ENCODE peak calls at places on chromosomes 4 and X, in ten cellular contexts. One of them, this sample, is unnamed.
A peak's percentile ranks its signal among the peaks of the same experiment; 100 is the strongest.

GRCh38 chrX:31298881-31299280 is 227.0 kb upstream of the FTHL17 start:
- DNase-seq in mammary epithelial cell: no peak
- DNase-seq in CD8-positive, alpha-beta T cell: no peak
- DNase-seq in aorta: no peak
- DNase-seq in K562: no peak
- DNase-seq in iPS DF 6.9: no peak
- DNase-seq in heart right ventricle: no peak
- DNase-seq in naive thymus-derived CD4-positive, alpha-beta T cell: no peak
- DNase-seq in small intestine: no peak
- DNase-seq in lower lobe of right lung: no peak
- DNase-seq in this sample: no peak

GRCh38 chrX:150544222-150544787 is 24.1 kb upstream of the MTM1 start:
- DNase-seq in CD8-positive, alpha-beta T cell: no peak
- DNase-seq in aorta: no peak
- DNase-seq in iPS DF 6.9: no peak
- DNase-seq in lower lobe of right lung: no peak
- DNase-seq in mammary epithelial cell: peak; percentile 3
- DNase-seq in small intestine: peak; percentile 13
- DNase-seq in naive thymus-derived CD4-positive, alpha-beta T cell: no peak
- DNase-seq in heart right ventricle: no peak
- DNase-seq in K562: no peak
- DNase-seq in this sample: no peak

GRCh38 chrX:118978451-118978850 is 4.0 kb downstream of the LONRF3 start:
- DNase-seq in small intestine: no peak
- DNase-seq in naive thymus-derived CD4-positive, alpha-beta T cell: no peak
- DNase-seq in mammary epithelial cell: no peak
- DNase-seq in K562: no peak
- DNase-seq in iPS DF 6.9: no peak
- DNase-seq in aorta: no peak
- DNase-seq in heart right ventricle: no peak
- DNase-seq in lower lobe of right lung: no peak
- DNase-seq in CD8-positive, alpha-beta T cell: no peak
- DNase-seq in this sample: no peak

GRCh38 chr4:34323549-34324325 is 1920.6 kb downstream of the ARAP2 start:
- DNase-seq in lower lobe of right lung: no peak
- DNase-seq in naive thymus-derived CD4-positive, alpha-beta T cell: no peak
- DNase-seq in small intestine: no peak
- DNase-seq in K562: no peak
- DNase-seq in mammary epithelial cell: no peak
- DNase-seq in heart right ventricle: no peak
- DNase-seq in CD8-positive, alpha-beta T cell: no peak
- DNase-seq in iPS DF 6.9: no peak
- DNase-seq in aorta: no peak
- DNase-seq in this sample: no peak

GRCh38 chr4:139242511-139243051 is 37.4 kb downstream of the MGARP start:
- DNase-seq in mammary epithelial cell: peak; percentile 94
- DNase-seq in CD8-positive, alpha-beta T cell: no peak
- DNase-seq in K562: no peak
- DNase-seq in naive thymus-derived CD4-positive, alpha-beta T cell: no peak
- DNase-seq in small intestine: no peak
- DNase-seq in lower lobe of right lung: no peak
- DNase-seq in heart right ventricle: no peak
- DNase-seq in aorta: no peak
- DNase-seq in iPS DF 6.9: no peak
- DNase-seq in this sample: no peak

GRCh38 chr4:140645614-140646412 is 77.1 kb upstream of the UCP1 start:
- DNase-seq in aorta: no peak
- DNase-seq in CD8-positive, alpha-beta T cell: no peak
- DNase-seq in heart right ventricle: no peak
- DNase-seq in iPS DF 6.9: no peak
- DNase-seq in naive thymus-derived CD4-positive, alpha-beta T cell: no peak
- DNase-seq in mammary epithelial cell: no peak
- DNase-seq in small intestine: no peak
- DNase-seq in K562: no peak
- DNase-seq in lower lobe of right lung: no peak
- DNase-seq in this sample: no peak

GRCh38 chr4:36249605-36250004 is 5.3 kb upstream of the ARAP2 start:
- DNase-seq in aorta: no peak
- DNase-seq in CD8-positive, alpha-beta T cell: no peak
- DNase-seq in K562: no peak
- DNase-seq in mammary epithelial cell: no peak
- DNase-seq in heart right ventricle: no peak
- DNase-seq in small intestine: peak; percentile 77
- DNase-seq in naive thymus-derived CD4-positive, alpha-beta T cell: no peak
- DNase-seq in iPS DF 6.9: no peak
- DNase-seq in lower lobe of right lung: no peak
- DNase-seq in this sample: no peak

GRCh38 chr4:82918091-82918490 is 17.6 kb downstream of the THAP9 start:
- DNase-seq in mammary epithelial cell: no peak
- DNase-seq in K562: no peak
- DNase-seq in aorta: no peak
- DNase-seq in CD8-positive, alpha-beta T cell: no peak
- DNase-seq in iPS DF 6.9: no peak
- DNase-seq in naive thymus-derived CD4-positive, alpha-beta T cell: no peak
- DNase-seq in heart right ventricle: no peak
- DNase-seq in lower lobe of right lung: no peak
- DNase-seq in small intestine: no peak
- DNase-seq in this sample: no peak

GRCh38 chr4:108940086-108941033 is 177.5 kb upstream of the ETNPPL start:
- DNase-seq in mammary epithelial cell: peak; percentile 79
- DNase-seq in aorta: no peak
- DNase-seq in iPS DF 6.9: no peak
- DNase-seq in K562: no peak
- DNase-seq in lower lobe of right lung: no peak
- DNase-seq in small intestine: no peak
- DNase-seq in heart right ventricle: no peak
- DNase-seq in CD8-positive, alpha-beta T cell: no peak
- DNase-seq in naive thymus-derived CD4-positive, alpha-beta T cell: no peak
- DNase-seq in this sample: no peak

GRCh38 chr4:54082168-54082567 is 17.8 kb upstream of the CHIC2 start:
- DNase-seq in K562: no peak
- DNase-seq in lower lobe of right lung: no peak
- DNase-seq in mammary epithelial cell: peak; percentile 97
- DNase-seq in heart right ventricle: no peak
- DNase-seq in small intestine: peak; percentile 37
- DNase-seq in iPS DF 6.9: no peak
- DNase-seq in CD8-positive, alpha-beta T cell: no peak
- DNase-seq in aorta: no peak
- DNase-seq in naive thymus-derived CD4-positive, alpha-beta T cell: no peak
- DNase-seq in this sample: no peak

GRCh38 chr4:141081921-141082381 is 51.3 kb downstream of the RNF150 start:
- DNase-seq in K562: no peak
- DNase-seq in aorta: no peak
- DNase-seq in naive thymus-derived CD4-positive, alpha-beta T cell: no peak
- DNase-seq in heart right ventricle: no peak
- DNase-seq in CD8-positive, alpha-beta T cell: no peak
- DNase-seq in small intestine: no peak
- DNase-seq in iPS DF 6.9: no peak
- DNase-seq in lower lobe of right lung: no peak
- DNase-seq in mammary epithelial cell: no peak
- DNase-seq in this sample: no peak

GRCh38 chr4:105092356-105092755 is 54.3 kb upstream of the TET2 start:
- DNase-seq in heart right ventricle: no peak
- DNase-seq in K562: no peak
- DNase-seq in naive thymus-derived CD4-positive, alpha-beta T cell: no peak
- DNase-seq in CD8-positive, alpha-beta T cell: no peak
- DNase-seq in small intestine: peak; percentile 15
- DNase-seq in lower lobe of right lung: no peak
- DNase-seq in mammary epithelial cell: peak; percentile 81
- DNase-seq in iPS DF 6.9: no peak
- DNase-seq in aorta: no peak
- DNase-seq in this sample: no peak

GRCh38 chr4:169439244-169439643 is 168.5 kb upstream of the SH3RF1 start:
- DNase-seq in naive thymus-derived CD4-positive, alpha-beta T cell: no peak
- DNase-seq in mammary epithelial cell: no peak
- DNase-seq in CD8-positive, alpha-beta T cell: no peak
- DNase-seq in heart right ventricle: no peak
- DNase-seq in lower lobe of right lung: no peak
- DNase-seq in iPS DF 6.9: no peak
- DNase-seq in small intestine: peak; percentile 14
- DNase-seq in aorta: no peak
- DNase-seq in K562: no peak
- DNase-seq in this sample: no peak

GRCh38 chr4:169437299-169438047 is 166.7 kb upstream of the SH3RF1 start:
- DNase-seq in CD8-positive, alpha-beta T cell: no peak
- DNase-seq in mammary epithelial cell: no peak
- DNase-seq in lower lobe of right lung: no peak
- DNase-seq in iPS DF 6.9: no peak
- DNase-seq in aorta: no peak
- DNase-seq in naive thymus-derived CD4-positive, alpha-beta T cell: no peak
- DNase-seq in small intestine: no peak
- DNase-seq in K562: no peak
- DNase-seq in heart right ventricle: no peak
- DNase-seq in this sample: no peak

GRCh38 chr4:169438057-169438480 is 167.3 kb upstream of the SH3RF1 start:
- DNase-seq in lower lobe of right lung: no peak
- DNase-seq in aorta: no peak
- DNase-seq in heart right ventricle: no peak
- DNase-seq in small intestine: peak; percentile 70
- DNase-seq in naive thymus-derived CD4-positive, alpha-beta T cell: no peak
- DNase-seq in CD8-positive, alpha-beta T cell: no peak
- DNase-seq in K562: no peak
- DNase-seq in mammary epithelial cell: no peak
- DNase-seq in iPS DF 6.9: no peak
- DNase-seq in this sample: no peak

GRCh38 chr4:169440446-169440845 is 169.7 kb upstream of the SH3RF1 start:
- DNase-seq in heart right ventricle: no peak
- DNase-seq in small intestine: no peak
- DNase-seq in mammary epithelial cell: no peak
- DNase-seq in CD8-positive, alpha-beta T cell: no peak
- DNase-seq in K562: no peak
- DNase-seq in aorta: no peak
- DNase-seq in naive thymus-derived CD4-positive, alpha-beta T cell: no peak
- DNase-seq in iPS DF 6.9: no peak
- DNase-seq in lower lobe of right lung: no peak
- DNase-seq in this sample: no peak

DNA sequence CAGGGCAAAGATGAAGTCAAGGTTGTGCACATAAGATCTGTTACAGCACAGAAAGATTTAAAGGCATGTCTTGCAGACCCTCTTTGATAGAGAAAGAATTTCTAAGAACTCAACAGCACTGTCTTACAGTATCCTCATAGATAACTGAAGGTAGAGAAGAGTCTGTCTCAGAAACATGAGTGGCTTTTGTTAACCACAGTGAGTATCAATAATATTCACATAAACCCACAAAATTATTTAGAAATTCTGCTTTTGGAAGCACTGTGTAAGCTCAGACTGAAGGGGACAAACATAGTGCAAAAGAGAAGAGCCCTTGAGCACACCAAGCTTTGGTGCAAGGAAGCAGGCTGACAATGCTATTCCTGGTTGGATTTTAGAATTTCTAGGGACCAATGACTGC is 166.0 kb upstream of the SH3RF1 start:
- DNase-seq in aorta: no peak
- DNase-seq in CD8-positive, alpha-beta T cell: no peak
- DNase-seq in naive thymus-derived CD4-positive, alpha-beta T cell: no peak
- DNase-seq in lower lobe of right lung: no peak
- DNase-seq in iPS DF 6.9: no peak
- DNase-seq in heart right ventricle: no peak
- DNase-seq in small intestine: no peak
- DNase-seq in K562: no peak
- DNase-seq in mammary epithelial cell: no peak
- DNase-seq in this sample: no peak
- H3K4me1 ChIP-seq in aorta: peaks cover 2% of the 10 kb centered on the region
- H3K4me1 ChIP-seq in CD8-positive, alpha-beta T cell: no peaks in the 10 kb centered on the region
- H3K4me1 ChIP-seq in naive thymus-derived CD4-positive, alpha-beta T cell: no peaks in the 10 kb centered on the region
- H3K4me1 ChIP-seq in lower lobe of right lung: peaks cover 7% of the 10 kb centered on the region
- H3K4me1 ChIP-seq in iPS DF 6.9: no peaks in the 10 kb centered on the region
- H3K4me1 ChIP-seq in heart right ventricle: peaks cover 14% of the 10 kb centered on the region
- H3K4me1 ChIP-seq in small intestine: no peaks in the 10 kb centered on the region
- H3K4me1 ChIP-seq in K562: no peaks in the 10 kb centered on the region
- H3K4me1 ChIP-seq in mammary epithelial cell: no peaks in the 10 kb centered on the region
- H3K4me1 ChIP-seq in this sample: no peaks in the 10 kb centered on the region

DNA sequence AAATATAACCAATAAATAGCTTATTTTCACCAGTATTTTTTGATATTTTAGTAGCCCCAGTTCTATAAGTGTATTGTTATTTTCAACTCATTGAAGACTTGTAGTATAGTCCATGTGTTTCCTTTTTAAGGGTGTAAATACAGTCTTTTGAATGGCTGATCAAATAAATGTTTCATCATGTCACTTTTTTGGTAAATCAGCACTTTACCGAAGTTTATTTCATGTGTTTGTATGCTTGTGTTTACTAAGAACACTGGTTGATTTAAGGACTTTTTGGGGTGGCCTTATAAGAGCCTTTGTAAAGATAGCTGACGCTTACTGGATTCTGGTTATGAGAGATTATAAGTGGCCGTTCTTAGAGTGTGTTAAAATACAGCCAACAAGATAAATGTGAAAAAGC is 2.6 kb downstream of the UBE2K start:
- DNase-seq in naive thymus-derived CD4-positive, alpha-beta T cell: no peak
- DNase-seq in lower lobe of right lung: no peak
- DNase-seq in CD8-positive, alpha-beta T cell: no peak
- DNase-seq in aorta: no peak
- DNase-seq in small intestine: no peak
- DNase-seq in K562: no peak
- DNase-seq in mammary epithelial cell: no peak
- DNase-seq in heart right ventricle: no peak
- DNase-seq in iPS DF 6.9: no peak
- DNase-seq in this sample: no peak
- H3K4me1 ChIP-seq in naive thymus-derived CD4-positive, alpha-beta T cell: peaks cover 22% of the 10 kb centered on the region
- H3K4me1 ChIP-seq in lower lobe of right lung: peaks cover 39% of the 10 kb centered on the region
- H3K4me1 ChIP-seq in CD8-positive, alpha-beta T cell: peaks cover 38% of the 10 kb centered on the region
- H3K4me1 ChIP-seq in aorta: no peaks in the 10 kb centered on the region
- H3K4me1 ChIP-seq in small intestine: peaks cover 2% of the 10 kb centered on the region
- H3K4me1 ChIP-seq in K562: peaks cover 13% of the 10 kb centered on the region
- H3K4me1 ChIP-seq in mammary epithelial cell: peaks cover 8% of the 10 kb centered on the region
- H3K4me1 ChIP-seq in heart right ventricle: peaks cover 47% of the 10 kb centered on the region
- H3K4me1 ChIP-seq in iPS DF 6.9: peaks cover 2% of the 10 kb centered on the region
- H3K4me1 ChIP-seq in this sample: peaks cover 50% of the 10 kb centered on the region

GRCh38 chr4:94536049-94536448 is 84.3 kb downstream of the PDLIM5 start:
- DNase-seq in mammary epithelial cell: no peak
- DNase-seq in naive thymus-derived CD4-positive, alpha-beta T cell: no peak
- DNase-seq in heart right ventricle: no peak
- DNase-seq in K562: peak; percentile 30
- DNase-seq in iPS DF 6.9: no peak
- DNase-seq in aorta: no peak
- DNase-seq in lower lobe of right lung: no peak
- DNase-seq in CD8-positive, alpha-beta T cell: no peak
- DNase-seq in small intestine: no peak
- DNase-seq in this sample: no peak
- H3K4me1 ChIP-seq in mammary epithelial cell: peaks cover 23% of the 10 kb centered on the region
- H3K4me1 ChIP-seq in naive thymus-derived CD4-positive, alpha-beta T cell: no peaks in the 10 kb centered on the region
- H3K4me1 ChIP-seq in heart right ventricle: peaks cover 60% of the 10 kb centered on the region
- H3K4me1 ChIP-seq in K562: peaks cover 15% of the 10 kb centered on the region
- H3K4me1 ChIP-seq in iPS DF 6.9: peaks cover 9% of the 10 kb centered on the region
- H3K4me1 ChIP-seq in aorta: peaks cover 9% of the 10 kb centered on the region
- H3K4me1 ChIP-seq in lower lobe of right lung: peaks cover 47% of the 10 kb centered on the region
- H3K4me1 ChIP-seq in CD8-positive, alpha-beta T cell: no peaks in the 10 kb centered on the region
- H3K4me1 ChIP-seq in small intestine: peaks cover 4% of the 10 kb centered on the region
- H3K4me1 ChIP-seq in this sample: no peaks in the 10 kb centered on the region

DNA sequence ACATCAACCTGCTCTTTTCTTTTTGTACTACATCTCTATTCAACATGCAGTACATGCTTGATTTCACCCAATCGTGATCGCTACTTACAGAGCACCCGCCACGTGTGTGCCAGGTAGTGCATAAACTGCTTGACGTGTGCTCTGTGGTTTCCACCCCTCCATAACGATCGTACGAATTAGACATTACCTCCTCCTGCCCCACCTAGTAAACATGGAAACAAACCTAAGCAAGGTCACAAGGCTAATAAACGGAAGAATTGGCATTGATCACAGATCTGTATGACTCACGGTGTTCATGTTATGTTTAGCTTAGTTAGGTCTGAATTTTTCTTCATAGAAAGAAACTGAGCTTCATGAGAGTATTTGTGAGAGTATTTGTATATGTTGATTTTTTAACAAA is 64.1 kb downstream of the STX18 start:
- DNase-seq in iPS DF 6.9: no peak
- DNase-seq in K562: no peak
- DNase-seq in mammary epithelial cell: no peak
- DNase-seq in naive thymus-derived CD4-positive, alpha-beta T cell: no peak
- DNase-seq in small intestine: peak; percentile 93
- DNase-seq in heart right ventricle: no peak
- DNase-seq in aorta: no peak
- DNase-seq in lower lobe of right lung: no peak
- DNase-seq in CD8-positive, alpha-beta T cell: no peak
- DNase-seq in this sample: no peak
- H3K4me1 ChIP-seq in iPS DF 6.9: no peaks in the 10 kb centered on the region
- H3K4me1 ChIP-seq in K562: no peaks in the 10 kb centered on the region
- H3K4me1 ChIP-seq in mammary epithelial cell: peaks cover 2% of the 10 kb centered on the region
- H3K4me1 ChIP-seq in naive thymus-derived CD4-positive, alpha-beta T cell: no peaks in the 10 kb centered on the region
- H3K4me1 ChIP-seq in small intestine: peaks cover 11% of the 10 kb centered on the region
- H3K4me1 ChIP-seq in heart right ventricle: peaks cover 14% of the 10 kb centered on the region
- H3K4me1 ChIP-seq in aorta: no peaks in the 10 kb centered on the region
- H3K4me1 ChIP-seq in lower lobe of right lung: no peaks in the 10 kb centered on the region
- H3K4me1 ChIP-seq in CD8-positive, alpha-beta T cell: no peaks in the 10 kb centered on the region
- H3K4me1 ChIP-seq in this sample: no peaks in the 10 kb centered on the region